ENCODE peak calls at places on chromosomes 16 and 17, in seven cellular contexts. J is anterior cingulate cortex; L is left ventricle myocardium inferior; S is cardiac fibroblast; G is H1; O is stimulated activated CD8-positive, alpha-beta memory T cell treated with anti-CD3 and anti-CD28 coated beads, Interleukin-4, amount 100 ng/mL, for 24 hours; B is AG08396. K is an unnamed sample.

GRCh38 chr17:43822566-43823190 is 10.3 kb downstream of the MPP3 start:
- DNase-seq in G (no peak), J (no peak), S (no peak), B (no peak), L (no peak), O (no peak), K (no peak)

GRCh38 chr16:78184554-78185183 is 85.2 kb downstream of the WWOX start:
- DNase-seq in J (no peak), B (peak), L (no peak), G (no peak), O (no peak), S (peak), K (no peak)

GRCh38 chr17:8222630-8223355 is 12.4 kb upstream of the AURKB start:
- DNase-seq in B (peak), O (peak), L (peak), S (peak), G (peak), J (peak), K (peak)

GRCh38 chr17:18944646-18945045 is 7.3 kb upstream of the SLC5A10 start:
- DNase-seq in B (no peak), S (no peak), L (no peak), J (no peak), G (no peak), O (no peak), K (no peak)

GRCh38 chr17:39738568-39738901 is 797 bp downstream of the GRB7 start:
- DNase-seq in S (no peak), O (peak), L (no peak), G (no peak), J (no peak), B (no peak), K (no peak)

GRCh38 chr17:79461041-79461440 is 149.8 kb downstream of the RBFOX3 start:
- DNase-seq in S (peak), L (no peak), B (peak), O (no peak), J (no peak), G (no peak), K (peak)

GRCh38 chr17:32873114-32873513 is 3.8 kb downstream of the MYO1D start:
- DNase-seq in G (no peak), S (no peak), O (no peak), J (no peak), L (no peak), B (no peak), K (no peak)

GRCh38 chr16:8928467-8928957 is 35.2 kb downstream of the USP7 start:
- DNase-seq in J (no peak), O (no peak), L (no peak), B (no peak), G (no peak), S (peak), K (no peak)

GRCh38 chr17:30580916-30581315 is 103.7 kb downstream of the GOSR1 start:
- DNase-seq in G (no peak), B (no peak), L (no peak), O (no peak), J (no peak), S (peak), K (no peak)

GRCh38 chr16:84617631-84618427 is at the start of gene COTL1:
- DNase-seq in G (peak), B (peak), L (peak), S (peak), O (peak), J (peak), K (peak)

GRCh38 chr17:2055494-2056220 is 754 bp downstream of the HIC1 start:
- DNase-seq in S (peak), L (no peak), B (no peak), J (no peak), O (no peak), G (no peak), K (no peak)

GRCh38 chr17:2232244-2232638 is 71.3 kb downstream of the SMG6 start:
- DNase-seq in G (no peak), B (no peak), J (no peak), L (no peak), S (peak), O (no peak), K (no peak)

GRCh38 chr16:24896439-24896838 is 50.7 kb downstream of the SLC5A11 start:
- DNase-seq in O (no peak), B (no peak), J (no peak), S (no peak), G (no peak), L (no peak), K (no peak)